ENCODE peak calls at places on chromosomes 4 and X, in five cellular contexts. Q is HS-5; T is KG1; L is neural progenitor cell; J is activated CD8-positive, alpha-beta T cell treated with anti-CD3 and anti-CD28 coated beads, Interleukin-2, amount 10 ng/mL, durations not matched to agents 7 days and 5 days. F is an unnamed sample.

GRCh38 chrX:41922125-41922521 is 1.2 kb downstream of the CASK start:
- DNase-seq in J (peak), Q (no peak), L (peak), T (no peak), F (no peak)

GRCh38 chrX:29295987-29296680 is 708.9 kb downstream of the IL1RAPL1 start:
- DNase-seq in T (no peak), L (no peak), J (no peak), Q (peak), F (no peak)

GRCh38 chr4:97953171-97953570 is 190.1 kb downstream of the STPG2 start:
- DNase-seq in T (no peak), Q (no peak), L (no peak), J (no peak), F (no peak)

GRCh38 chr4:76872556-76872955 is 25.4 kb downstream of the SOWAHB start:
- DNase-seq in Q (no peak), L (no peak), J (no peak), T (no peak), F (no peak)

GRCh38 chrX:29858714-29859113 is 356.6 kb upstream of the MAGEB2 start:
- DNase-seq in Q (peak), L (no peak), J (no peak), T (no peak), F (no peak)

GRCh38 chrX:74371823-74372222 is 49.5 kb upstream of the SLC16A2 start:
- DNase-seq in T (no peak), J (no peak), Q (no peak), L (no peak), F (no peak)

GRCh38 chrX:97909245-97909644 is 1025.5 kb downstream of the RPA4 start:
- DNase-seq in L (no peak), Q (no peak), J (no peak), T (peak), F (no peak)

GRCh38 chr4:770022-770421 is 55.9 kb downstream of the CPLX1 start:
- DNase-seq in J (no peak), Q (no peak), T (no peak), L (no peak), F (no peak)

GRCh38 chr4:74311696-74312313 is 3.5 kb downstream of the EPGN start:
- DNase-seq in T (peak), Q (no peak), L (peak), J (peak), F (no peak)

GRCh38 chr4:4721636-4722035 is 137.8 kb upstream of the MSX1 start:
- DNase-seq in L (no peak), J (no peak), Q (no peak), T (no peak), F (no peak)

GRCh38 chr4:113141901-113142346 is 92.5 kb downstream of the ANK2 start:
- DNase-seq in L (no peak), J (no peak), Q (no peak), T (no peak), F (peak)

GRCh38 chr4:16790508-16790907 is 107.9 kb downstream of the LDB2 start:
- DNase-seq in T (no peak), Q (no peak), J (no peak), L (no peak), F (no peak)

GRCh38 chrX:19949340-19949739 is 41.5 kb downstream of the BCLAF3 start:
- DNase-seq in L (no peak), Q (no peak), T (no peak), J (no peak), F (no peak)

GRCh38 chrX:41412261-41413167 is 34.6 kb upstream of the NYX start:
- DNase-seq in J (no peak), L (no peak), Q (no peak), T (no peak), F (no peak)

GRCh38 chr4:168218663-168219062 is 99.9 kb downstream of the DDX60 start:
- DNase-seq in J (no peak), Q (peak), L (no peak), T (no peak), F (peak)

GRCh38 chrX:49073641-49074575 is at the start of gene PRAF2:
- DNase-seq in J (peak), Q (peak), T (no peak), L (peak), F (peak)

GRCh38 chr4:3360741-3361140 is 67.9 kb downstream of the RGS12 start:
- DNase-seq in T (no peak), Q (no peak), L (no peak), J (no peak), F (no peak)

GRCh38 chrX:112698946-112699345 is 19.2 kb upstream of the LHFPL1 start:
- DNase-seq in Q (no peak), T (no peak), L (no peak), J (no peak), F (no peak)

GRCh38 chrX:2574271-2574670 is 73.5 kb upstream of the DHRSX start:
- DNase-seq in J (no peak), Q (no peak), T (no peak), L (no peak), F (no peak)